ENCODE peak calls at places on chromosomes 16 and 17, in six cellular contexts. One of them, this sample, is unnamed.

GRCh38 chr17:66625321-66625767 is 209.6 kb upstream of the CACNG5 start:
- DNase-seq in NCI-H460: peak; percentile 36
- DNase-seq in iris pigment epithelial cell: peak; percentile 25
- DNase-seq in stimulated activated CD8-positive, alpha-beta memory T cell treated with anti-CD3 and anti-CD28 coated beads, Interleukin-15, amount 100 ng/mL, for 4 hours: no peak
- DNase-seq in ovary: no peak
- DNase-seq in choroid plexus epithelial cell: peak; percentile 62
- DNase-seq in this sample: no peak

GRCh38 chr16:66750279-66751134 is 902 bp downstream of the DYNC1LI2 start:
- DNase-seq in NCI-H460: no peak
- DNase-seq in iris pigment epithelial cell: peak; percentile 11
- DNase-seq in stimulated activated CD8-positive, alpha-beta memory T cell treated with anti-CD3 and anti-CD28 coated beads, Interleukin-15, amount 100 ng/mL, for 4 hours: no peak
- DNase-seq in ovary: no peak
- DNase-seq in choroid plexus epithelial cell: peak; percentile 14
- DNase-seq in this sample: no peak

GRCh38 chr17:62653831-62654829 is 26.7 kb downstream of the MRC2 start:
- DNase-seq in NCI-H460: no peak
- DNase-seq in iris pigment epithelial cell: peak; percentile 53
- DNase-seq in stimulated activated CD8-positive, alpha-beta memory T cell treated with anti-CD3 and anti-CD28 coated beads, Interleukin-15, amount 100 ng/mL, for 4 hours: no peak
- DNase-seq in ovary: peak; percentile 82
- DNase-seq in choroid plexus epithelial cell: peak; percentile 61
- DNase-seq in this sample: peak; percentile 16

GRCh38 chr17:34519286-34519685 is 60.1 kb upstream of the TMEM132E start:
- DNase-seq in NCI-H460: no peak
- DNase-seq in iris pigment epithelial cell: peak; percentile 6
- DNase-seq in stimulated activated CD8-positive, alpha-beta memory T cell treated with anti-CD3 and anti-CD28 coated beads, Interleukin-15, amount 100 ng/mL, for 4 hours: no peak
- DNase-seq in ovary: no peak
- DNase-seq in choroid plexus epithelial cell: peak; percentile 2
- DNase-seq in this sample: peak; percentile 85

GRCh38 chr16:52569701-52570100 is 22.8 kb upstream of the TOX3 start:
- DNase-seq in NCI-H460: no peak
- DNase-seq in iris pigment epithelial cell: no peak
- DNase-seq in stimulated activated CD8-positive, alpha-beta memory T cell treated with anti-CD3 and anti-CD28 coated beads, Interleukin-15, amount 100 ng/mL, for 4 hours: no peak
- DNase-seq in ovary: no peak
- DNase-seq in choroid plexus epithelial cell: no peak
- DNase-seq in this sample: no peak

GRCh38 chr17:75917443-75918111 is 12.9 kb upstream of the MRPL38 start:
- DNase-seq in NCI-H460: no peak
- DNase-seq in iris pigment epithelial cell: no peak
- DNase-seq in stimulated activated CD8-positive, alpha-beta memory T cell treated with anti-CD3 and anti-CD28 coated beads, Interleukin-15, amount 100 ng/mL, for 4 hours: no peak
- DNase-seq in ovary: no peak
- DNase-seq in choroid plexus epithelial cell: no peak
- DNase-seq in this sample: no peak

GRCh38 chr17:16942141-16943031 is 29.5 kb downstream of the TNFRSF13B start:
- DNase-seq in NCI-H460: no peak
- DNase-seq in iris pigment epithelial cell: no peak
- DNase-seq in stimulated activated CD8-positive, alpha-beta memory T cell treated with anti-CD3 and anti-CD28 coated beads, Interleukin-15, amount 100 ng/mL, for 4 hours: no peak
- DNase-seq in ovary: no peak
- DNase-seq in choroid plexus epithelial cell: no peak
- DNase-seq in this sample: no peak

GRCh38 chr17:43125967-43126910 is 1.1 kb upstream of the BRCA1 start:
- DNase-seq in NCI-H460: peak; percentile 9
- DNase-seq in iris pigment epithelial cell: no peak
- DNase-seq in stimulated activated CD8-positive, alpha-beta memory T cell treated with anti-CD3 and anti-CD28 coated beads, Interleukin-15, amount 100 ng/mL, for 4 hours: no peak
- DNase-seq in ovary: peak; percentile 33
- DNase-seq in choroid plexus epithelial cell: no peak
- DNase-seq in this sample: peak; percentile 21

GRCh38 chr17:2854662-2855061 is 58.4 kb downstream of the RAP1GAP2 start:
- DNase-seq in NCI-H460: no peak
- DNase-seq in iris pigment epithelial cell: no peak
- DNase-seq in stimulated activated CD8-positive, alpha-beta memory T cell treated with anti-CD3 and anti-CD28 coated beads, Interleukin-15, amount 100 ng/mL, for 4 hours: no peak
- DNase-seq in ovary: no peak
- DNase-seq in choroid plexus epithelial cell: no peak
- DNase-seq in this sample: no peak

GRCh38 chr16:88401604-88402246 is 19.0 kb downstream of the ZNF469 start:
- DNase-seq in NCI-H460: no peak
- DNase-seq in iris pigment epithelial cell: no peak
- DNase-seq in stimulated activated CD8-positive, alpha-beta memory T cell treated with anti-CD3 and anti-CD28 coated beads, Interleukin-15, amount 100 ng/mL, for 4 hours: no peak
- DNase-seq in ovary: no peak
- DNase-seq in choroid plexus epithelial cell: no peak
- DNase-seq in this sample: no peak

GRCh38 chr17:18925187-18925586 is 26.8 kb upstream of the SLC5A10 start:
- DNase-seq in NCI-H460: no peak
- DNase-seq in iris pigment epithelial cell: no peak
- DNase-seq in stimulated activated CD8-positive, alpha-beta memory T cell treated with anti-CD3 and anti-CD28 coated beads, Interleukin-15, amount 100 ng/mL, for 4 hours: no peak
- DNase-seq in ovary: no peak
- DNase-seq in choroid plexus epithelial cell: no peak
- DNase-seq in this sample: no peak

GRCh38 chr16:75627856-75628255 is 4.8 kb upstream of the ADAT1 start:
- DNase-seq in NCI-H460: no peak
- DNase-seq in iris pigment epithelial cell: peak; percentile 94
- DNase-seq in stimulated activated CD8-positive, alpha-beta memory T cell treated with anti-CD3 and anti-CD28 coated beads, Interleukin-15, amount 100 ng/mL, for 4 hours: no peak
- DNase-seq in ovary: no peak
- DNase-seq in choroid plexus epithelial cell: peak; percentile 76
- DNase-seq in this sample: no peak

GRCh38 chr17:79855331-79856124 is 16.3 kb upstream of the CBX4 start:
- DNase-seq in NCI-H460: no peak
- DNase-seq in iris pigment epithelial cell: no peak
- DNase-seq in stimulated activated CD8-positive, alpha-beta memory T cell treated with anti-CD3 and anti-CD28 coated beads, Interleukin-15, amount 100 ng/mL, for 4 hours: no peak
- DNase-seq in ovary: no peak
- DNase-seq in choroid plexus epithelial cell: no peak
- DNase-seq in this sample: no peak

GRCh38 chr17:33712120-33712519 is 419.0 kb upstream of the ASIC2 start:
- DNase-seq in NCI-H460: no peak
- DNase-seq in iris pigment epithelial cell: no peak
- DNase-seq in stimulated activated CD8-positive, alpha-beta memory T cell treated with anti-CD3 and anti-CD28 coated beads, Interleukin-15, amount 100 ng/mL, for 4 hours: no peak
- DNase-seq in ovary: no peak
- DNase-seq in choroid plexus epithelial cell: no peak
- DNase-seq in this sample: peak; percentile 23

GRCh38 chr16:71368958-71369357 is 10.4 kb downstream of the CALB2 start:
- DNase-seq in NCI-H460: no peak
- DNase-seq in iris pigment epithelial cell: no peak
- DNase-seq in stimulated activated CD8-positive, alpha-beta memory T cell treated with anti-CD3 and anti-CD28 coated beads, Interleukin-15, amount 100 ng/mL, for 4 hours: no peak
- DNase-seq in ovary: no peak
- DNase-seq in choroid plexus epithelial cell: no peak
- DNase-seq in this sample: no peak

GRCh38 chr17:50464736-50465135 is 3.9 kb downstream of the CHAD start:
- DNase-seq in NCI-H460: no peak
- DNase-seq in iris pigment epithelial cell: no peak
- DNase-seq in stimulated activated CD8-positive, alpha-beta memory T cell treated with anti-CD3 and anti-CD28 coated beads, Interleukin-15, amount 100 ng/mL, for 4 hours: no peak
- DNase-seq in ovary: no peak
- DNase-seq in choroid plexus epithelial cell: no peak
- DNase-seq in this sample: no peak

GRCh38 chr17:28744104-28744801 is 442 bp downstream of the TRAF4 start:
- DNase-seq in NCI-H460: no peak
- DNase-seq in iris pigment epithelial cell: no peak
- DNase-seq in stimulated activated CD8-positive, alpha-beta memory T cell treated with anti-CD3 and anti-CD28 coated beads, Interleukin-15, amount 100 ng/mL, for 4 hours: peak; percentile 37
- DNase-seq in ovary: peak; percentile 77
- DNase-seq in choroid plexus epithelial cell: peak; percentile 46
- DNase-seq in this sample: peak; percentile 83

GRCh38 chr17:8275421-8276290 is 12.8 kb upstream of the RANGRF start:
- DNase-seq in NCI-H460: no peak
- DNase-seq in iris pigment epithelial cell: no peak
- DNase-seq in stimulated activated CD8-positive, alpha-beta memory T cell treated with anti-CD3 and anti-CD28 coated beads, Interleukin-15, amount 100 ng/mL, for 4 hours: no peak
- DNase-seq in ovary: no peak
- DNase-seq in choroid plexus epithelial cell: no peak
- DNase-seq in this sample: no peak

GRCh38 chr17:75514299-75515228 is 773 bp downstream of the CASKIN2 start:
- DNase-seq in NCI-H460: no peak
- DNase-seq in iris pigment epithelial cell: peak; percentile 25
- DNase-seq in stimulated activated CD8-positive, alpha-beta memory T cell treated with anti-CD3 and anti-CD28 coated beads, Interleukin-15, amount 100 ng/mL, for 4 hours: no peak
- DNase-seq in ovary: peak; percentile 66
- DNase-seq in choroid plexus epithelial cell: no peak
- DNase-seq in this sample: peak; percentile 50

GRCh38 chr17:65463242-65463641 is 98.2 kb downstream of the AXIN2 start:
- DNase-seq in NCI-H460: no peak
- DNase-seq in iris pigment epithelial cell: peak; percentile 84
- DNase-seq in stimulated activated CD8-positive, alpha-beta memory T cell treated with anti-CD3 and anti-CD28 coated beads, Interleukin-15, amount 100 ng/mL, for 4 hours: no peak
- DNase-seq in ovary: no peak
- DNase-seq in choroid plexus epithelial cell: peak; percentile 83
- DNase-seq in this sample: no peak

GRCh38 chr17:58336456-58337094 is 8.0 kb upstream of the TSPOAP1 start:
- DNase-seq in NCI-H460: no peak
- DNase-seq in iris pigment epithelial cell: no peak
- DNase-seq in stimulated activated CD8-positive, alpha-beta memory T cell treated with anti-CD3 and anti-CD28 coated beads, Interleukin-15, amount 100 ng/mL, for 4 hours: no peak
- DNase-seq in ovary: no peak
- DNase-seq in choroid plexus epithelial cell: no peak
- DNase-seq in this sample: peak; percentile 8

GRCh38 chr17:35293151-35293837 is 50.4 kb downstream of the SLFN5 start:
- DNase-seq in NCI-H460: no peak
- DNase-seq in iris pigment epithelial cell: no peak
- DNase-seq in stimulated activated CD8-positive, alpha-beta memory T cell treated with anti-CD3 and anti-CD28 coated beads, Interleukin-15, amount 100 ng/mL, for 4 hours: no peak
- DNase-seq in ovary: no peak
- DNase-seq in choroid plexus epithelial cell: no peak
- DNase-seq in this sample: no peak

GRCh38 chr16:31038993-31039392 is 5.6 kb downstream of the STX4 start:
- DNase-seq in NCI-H460: no peak
- DNase-seq in iris pigment epithelial cell: no peak
- DNase-seq in stimulated activated CD8-positive, alpha-beta memory T cell treated with anti-CD3 and anti-CD28 coated beads, Interleukin-15, amount 100 ng/mL, for 4 hours: no peak
- DNase-seq in ovary: no peak
- DNase-seq in choroid plexus epithelial cell: no peak
- DNase-seq in this sample: no peak

GRCh38 chr17:8012045-8012580 is 9.7 kb downstream of the GUCY2D start:
- DNase-seq in NCI-H460: no peak
- DNase-seq in iris pigment epithelial cell: no peak
- DNase-seq in stimulated activated CD8-positive, alpha-beta memory T cell treated with anti-CD3 and anti-CD28 coated beads, Interleukin-15, amount 100 ng/mL, for 4 hours: no peak
- DNase-seq in ovary: no peak
- DNase-seq in choroid plexus epithelial cell: no peak
- DNase-seq in this sample: no peak

GRCh38 chr17:28878981-28879380 is 18.6 kb downstream of the FLOT2 start:
- DNase-seq in NCI-H460: peak; percentile 46
- DNase-seq in iris pigment epithelial cell: peak; percentile 64
- DNase-seq in stimulated activated CD8-positive, alpha-beta memory T cell treated with anti-CD3 and anti-CD28 coated beads, Interleukin-15, amount 100 ng/mL, for 4 hours: no peak
- DNase-seq in ovary: no peak
- DNase-seq in choroid plexus epithelial cell: peak; percentile 78
- DNase-seq in this sample: peak; percentile 80

GRCh38 chr16:23557779-23558330 is 328 bp downstream of the UBFD1 start:
- DNase-seq in NCI-H460: no peak
- DNase-seq in iris pigment epithelial cell: peak; percentile 49
- DNase-seq in stimulated activated CD8-positive, alpha-beta memory T cell treated with anti-CD3 and anti-CD28 coated beads, Interleukin-15, amount 100 ng/mL, for 4 hours: no peak
- DNase-seq in ovary: no peak
- DNase-seq in choroid plexus epithelial cell: peak; percentile 48
- DNase-seq in this sample: peak; percentile 25

GRCh38 chr16:27699540-27699939 is 149.6 kb downstream of the KATNIP start:
- DNase-seq in NCI-H460: no peak
- DNase-seq in iris pigment epithelial cell: no peak
- DNase-seq in stimulated activated CD8-positive, alpha-beta memory T cell treated with anti-CD3 and anti-CD28 coated beads, Interleukin-15, amount 100 ng/mL, for 4 hours: no peak
- DNase-seq in ovary: no peak
- DNase-seq in choroid plexus epithelial cell: no peak
- DNase-seq in this sample: no peak

GRCh38 chr17:79246226-79246794 is 171.7 kb downstream of the ENGASE start:
- DNase-seq in NCI-H460: no peak
- DNase-seq in iris pigment epithelial cell: no peak
- DNase-seq in stimulated activated CD8-positive, alpha-beta memory T cell treated with anti-CD3 and anti-CD28 coated beads, Interleukin-15, amount 100 ng/mL, for 4 hours: no peak
- DNase-seq in ovary: no peak
- DNase-seq in choroid plexus epithelial cell: no peak
- DNase-seq in this sample: no peak

GRCh38 chr16:49969356-49970030 is 55.5 kb upstream of the CNEP1R1 start:
- DNase-seq in NCI-H460: no peak
- DNase-seq in iris pigment epithelial cell: no peak
- DNase-seq in stimulated activated CD8-positive, alpha-beta memory T cell treated with anti-CD3 and anti-CD28 coated beads, Interleukin-15, amount 100 ng/mL, for 4 hours: no peak
- DNase-seq in ovary: no peak
- DNase-seq in choroid plexus epithelial cell: peak; percentile 30
- DNase-seq in this sample: no peak

GRCh38 chr16:81096715-81097208 is 567 bp upstream of the GCSH start:
- DNase-seq in NCI-H460: no peak
- DNase-seq in iris pigment epithelial cell: no peak
- DNase-seq in stimulated activated CD8-positive, alpha-beta memory T cell treated with anti-CD3 and anti-CD28 coated beads, Interleukin-15, amount 100 ng/mL, for 4 hours: no peak
- DNase-seq in ovary: peak; percentile 37
- DNase-seq in choroid plexus epithelial cell: no peak
- DNase-seq in this sample: no peak

GRCh38 chr16:73113326-73113720 is 65.4 kb upstream of the ZFHX3 start:
- DNase-seq in NCI-H460: no peak
- DNase-seq in iris pigment epithelial cell: peak; percentile 51
- DNase-seq in stimulated activated CD8-positive, alpha-beta memory T cell treated with anti-CD3 and anti-CD28 coated beads, Interleukin-15, amount 100 ng/mL, for 4 hours: no peak
- DNase-seq in ovary: no peak
- DNase-seq in choroid plexus epithelial cell: peak; percentile 12
- DNase-seq in this sample: no peak

GRCh38 chr16:69619514-69619913 is 53.7 kb downstream of the NFAT5 start:
- DNase-seq in NCI-H460: no peak
- DNase-seq in iris pigment epithelial cell: peak; percentile 61
- DNase-seq in stimulated activated CD8-positive, alpha-beta memory T cell treated with anti-CD3 and anti-CD28 coated beads, Interleukin-15, amount 100 ng/mL, for 4 hours: no peak
- DNase-seq in ovary: no peak
- DNase-seq in choroid plexus epithelial cell: peak; percentile 40
- DNase-seq in this sample: no peak

GRCh38 chr17:82339634-82340580 is 6.3 kb upstream of the SECTM1 start:
- DNase-seq in NCI-H460: no peak
- DNase-seq in iris pigment epithelial cell: no peak
- DNase-seq in stimulated activated CD8-positive, alpha-beta memory T cell treated with anti-CD3 and anti-CD28 coated beads, Interleukin-15, amount 100 ng/mL, for 4 hours: no peak
- DNase-seq in ovary: peak; percentile 36
- DNase-seq in choroid plexus epithelial cell: no peak
- DNase-seq in this sample: no peak

GRCh38 chr17:29625037-29625750 is 2.5 kb upstream of the CORO6 start:
- DNase-seq in NCI-H460: peak; percentile 69
- DNase-seq in iris pigment epithelial cell: no peak
- DNase-seq in stimulated activated CD8-positive, alpha-beta memory T cell treated with anti-CD3 and anti-CD28 coated beads, Interleukin-15, amount 100 ng/mL, for 4 hours: no peak
- DNase-seq in ovary: no peak
- DNase-seq in choroid plexus epithelial cell: no peak
- DNase-seq in this sample: no peak

GRCh38 chr17:9432867-9433495 is 142.6 kb downstream of the STX8 start:
- DNase-seq in NCI-H460: no peak
- DNase-seq in iris pigment epithelial cell: peak; percentile 77
- DNase-seq in stimulated activated CD8-positive, alpha-beta memory T cell treated with anti-CD3 and anti-CD28 coated beads, Interleukin-15, amount 100 ng/mL, for 4 hours: no peak
- DNase-seq in ovary: no peak
- DNase-seq in choroid plexus epithelial cell: peak; percentile 66
- DNase-seq in this sample: no peak

GRCh38 chr17:58094118-58094517 is 10.9 kb downstream of the DYNLL2 start:
- DNase-seq in NCI-H460: no peak
- DNase-seq in iris pigment epithelial cell: no peak
- DNase-seq in stimulated activated CD8-positive, alpha-beta memory T cell treated with anti-CD3 and anti-CD28 coated beads, Interleukin-15, amount 100 ng/mL, for 4 hours: no peak
- DNase-seq in ovary: no peak
- DNase-seq in choroid plexus epithelial cell: no peak
- DNase-seq in this sample: no peak

GRCh38 chr17:20158580-20158979 is 149.4 kb downstream of the SPECC1 start:
- DNase-seq in NCI-H460: no peak
- DNase-seq in iris pigment epithelial cell: no peak
- DNase-seq in stimulated activated CD8-positive, alpha-beta memory T cell treated with anti-CD3 and anti-CD28 coated beads, Interleukin-15, amount 100 ng/mL, for 4 hours: no peak
- DNase-seq in ovary: no peak
- DNase-seq in choroid plexus epithelial cell: no peak
- DNase-seq in this sample: no peak